ENCODE peak calls at places on chromosome 2, in five cellular contexts. J is SK-N-SH, O is GM12892, N is K562, B is GM12878. A is an unnamed sample.

GRCh38 chr2:219559156-219559915 is 12.0 kb downstream of the OBSL1 start:
- DNase-seq in B (no peak), J (no peak), O (no peak), N (no peak), A (no peak)

GRCh38 chr2:48175254-48175653 is 269.0 kb upstream of the FBXO11 start:
- DNase-seq in J (no peak), N (no peak), B (no peak), O (no peak), A (no peak)

GRCh38 chr2:79219383-79219988 is 59.9 kb upstream of the REG3A start:
- DNase-seq in O (peak; percentile 9), B (peak; percentile 8), N (peak; percentile 65), J (peak; percentile 36), A (peak; percentile 17)

GRCh38 chr2:88540346-88540745 is 86.9 kb downstream of the EIF2AK3 start:
- DNase-seq in N (no peak), J (no peak), O (no peak), B (no peak), A (no peak)

GRCh38 chr2:29628882-29629281 is 292.5 kb downstream of the ALK start:
- DNase-seq in O (no peak), J (no peak), B (no peak), N (no peak), A (no peak)

GRCh38 chr2:136032817-136033216 is 47.4 kb upstream of the DARS1 start:
- DNase-seq in B (no peak), N (no peak), J (no peak), O (no peak), A (no peak)

GRCh38 chr2:237474931-237475703 is 11.9 kb upstream of the MLPH start:
- DNase-seq in J (peak; percentile 99), O (peak; percentile 90), B (no peak), N (peak; percentile 70), A (peak; percentile 92)

GRCh38 chr2:231565915-231566594 is 26.6 kb upstream of the TEX44 start:
- DNase-seq in B (no peak), N (no peak), J (peak; percentile 44), O (no peak), A (no peak)

GRCh38 chr2:28343971-28344715 is 48.5 kb upstream of the FOSL2 start:
- DNase-seq in O (no peak), B (no peak), N (no peak), J (no peak), A (no peak)

GRCh38 chr2:19733951-19734425 is 167.8 kb downstream of the TTC32 start:
- DNase-seq in J (no peak), N (no peak), B (no peak), O (no peak), A (no peak)

GRCh38 chr2:165513479-165513878 is 44.0 kb downstream of the CSRNP3 start:
- DNase-seq in J (no peak), B (no peak), O (no peak), N (no peak), A (no peak)

GRCh38 chr2:64945973-64946736 is 43.0 kb upstream of the SLC1A4 start:
- DNase-seq in J (no peak), N (no peak), B (peak; percentile 79), O (peak; percentile 73), A (peak; percentile 61)

GRCh38 chr2:28765316-28765715 is 13.7 kb downstream of the PPP1CB start:
- DNase-seq in J (no peak), N (no peak), O (no peak), B (no peak), A (no peak)

GRCh38 chr2:168896783-168897182 is 4.3 kb upstream of the G6PC2 start:
- DNase-seq in N (no peak), J (no peak), B (no peak), O (no peak), A (no peak)

GRCh38 chr2:173647681-173648350 is 293.1 kb downstream of the CDCA7 start:
- DNase-seq in O (no peak), J (no peak), N (no peak), B (no peak), A (no peak)

GRCh38 chr2:173649527-173650219 is 295.0 kb downstream of the CDCA7 start:
- DNase-seq in B (no peak), N (no peak), O (no peak), J (no peak), A (no peak)

GRCh38 chr2:173651891-173652290 is 297.2 kb downstream of the CDCA7 start:
- DNase-seq in J (no peak), O (no peak), N (no peak), B (no peak), A (no peak)

GRCh38 chr2:173652311-173652710 is 297.6 kb downstream of the CDCA7 start:
- DNase-seq in B (no peak), N (no peak), O (no peak), J (no peak), A (no peak)

DNA sequence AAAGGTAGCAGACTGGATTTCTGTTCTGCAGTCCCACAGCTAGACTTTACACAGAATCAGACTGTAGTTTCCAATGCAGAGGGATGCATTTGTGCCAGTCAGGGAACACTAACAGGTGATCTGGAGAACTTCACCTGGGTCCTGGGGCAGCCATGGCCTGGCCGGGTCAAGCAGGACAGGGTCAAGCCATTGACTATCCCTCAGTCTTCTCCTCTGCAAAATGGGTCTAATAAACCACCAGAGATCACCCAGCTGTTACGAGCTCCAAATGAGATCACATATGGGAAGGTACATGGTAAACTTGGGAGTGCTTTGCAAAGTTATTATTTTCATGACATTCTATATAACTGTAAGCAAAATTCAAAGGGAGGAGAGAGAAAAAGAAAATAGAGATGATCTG is 294.1 kb downstream of the CDCA7 start:
- DNase-seq in J (no peak), O (no peak), B (no peak), N (no peak), A (no peak)
- TF ChIP-seq TAF1 in J (no peak), O (no peak), B (no peak), N (no peak), A (no peak)

GRCh38 chr2:10367472-10368439 is 65.1 kb downstream of the HPCAL1 start:
- DNase-seq in B (no peak), J (no peak), N (no peak), O (no peak), A (no peak)

GRCh38 chr2:10368491-10369231 is 66.0 kb downstream of the HPCAL1 start:
- DNase-seq in O (no peak), N (no peak), B (no peak), J (no peak), A (no peak)

GRCh38 chr2:10369269-10370255 is 66.9 kb downstream of the HPCAL1 start:
- DNase-seq in O (no peak), J (no peak), B (no peak), N (peak; percentile 90), A (no peak)

GRCh38 chr2:10363861-10364610 is 61.3 kb downstream of the HPCAL1 start:
- DNase-seq in B (no peak), O (no peak), N (no peak), J (no peak), A (no peak)

DNA sequence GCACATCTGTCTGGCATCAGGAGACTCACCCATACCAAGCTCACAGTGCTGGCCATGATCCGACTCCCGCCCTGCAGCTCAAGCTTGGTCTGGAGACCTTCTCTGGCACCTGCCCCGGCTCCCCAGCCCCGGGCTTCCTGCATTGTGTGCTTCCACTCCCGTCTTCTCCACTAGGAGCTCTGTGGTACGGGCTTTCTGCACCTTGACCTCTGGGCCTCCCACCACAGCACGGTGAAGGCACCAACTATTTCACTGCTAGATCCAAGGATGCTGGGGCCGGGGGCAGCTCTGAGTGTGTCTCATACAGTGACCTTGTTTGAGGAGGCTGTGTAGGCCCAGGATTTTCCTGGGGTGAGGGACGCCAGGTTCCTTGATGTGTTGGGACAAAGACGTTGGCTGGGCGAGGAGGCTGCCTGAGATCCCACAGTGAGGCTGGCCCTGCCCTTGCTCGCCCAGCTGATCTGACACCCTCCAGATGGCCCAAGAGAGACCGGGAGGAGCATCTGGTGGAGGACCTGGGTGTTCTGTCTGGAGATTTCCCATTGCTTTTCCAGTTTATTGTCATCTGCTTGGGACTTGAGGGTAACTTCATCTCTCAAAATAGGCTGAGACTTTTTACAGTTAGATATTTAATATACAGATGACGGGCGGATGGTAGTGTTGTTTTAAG is 64.0 kb downstream of the HPCAL1 start:
- DNase-seq in B (no peak), J (peak; percentile 78), O (no peak), N (no peak), A (no peak)
- TF ChIP-seq TAF1 in B (no peak), J (no peak), O (no peak), N (no peak), A (no peak)

GRCh38 chr2:51301376-51301775 is 269.4 kb upstream of the NRXN1 start:
- DNase-seq in J (no peak), B (no peak), N (no peak), O (no peak), A (no peak)

GRCh38 chr2:51304341-51304740 is 272.4 kb upstream of the NRXN1 start:
- DNase-seq in J (no peak), N (no peak), B (no peak), O (no peak), A (no peak)
- TF ChIP-seq TAF1 in J (no peak), N (no peak), B (no peak), O (no peak), A (no peak)

GRCh38 chr2:122868626-122869275 is 1113.3 kb downstream of the TSN start:
- DNase-seq in N (no peak), J (no peak), B (no peak), O (no peak), A (no peak)

GRCh38 chr2:122864728-122865127 is 1109.3 kb downstream of the TSN start:
- DNase-seq in J (no peak), N (no peak), B (no peak), O (no peak), A (no peak)

GRCh38 chr2:122863516-122863915 is 1108.1 kb downstream of the TSN start:
- DNase-seq in N (no peak), O (no peak), B (peak; percentile 38), J (no peak), A (no peak)

DNA sequence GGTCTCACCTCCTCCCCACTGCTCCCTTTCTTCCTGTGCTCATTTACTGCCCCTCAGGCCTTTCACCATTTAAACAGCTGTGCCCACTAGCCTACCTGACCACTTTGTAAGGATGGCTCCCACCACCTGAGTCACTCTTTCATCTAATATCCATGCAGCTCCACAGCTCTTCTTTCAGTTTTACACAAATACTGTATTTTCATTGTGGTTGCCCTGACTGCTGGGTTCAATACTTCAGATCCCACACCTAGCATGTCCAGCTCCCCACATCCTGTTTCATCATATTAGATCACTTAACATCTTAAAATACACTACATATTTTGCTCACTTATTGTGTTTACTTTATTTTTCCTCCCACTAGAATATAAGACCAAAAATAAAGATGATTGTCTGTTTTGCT is 1110.6 kb downstream of the TSN start:
- DNase-seq in J (no peak), O (no peak), B (peak; percentile 15), N (no peak), A (no peak)
- TF ChIP-seq TAF1 in J (no peak), O (no peak), B (no peak), N (no peak), A (no peak)

DNA sequence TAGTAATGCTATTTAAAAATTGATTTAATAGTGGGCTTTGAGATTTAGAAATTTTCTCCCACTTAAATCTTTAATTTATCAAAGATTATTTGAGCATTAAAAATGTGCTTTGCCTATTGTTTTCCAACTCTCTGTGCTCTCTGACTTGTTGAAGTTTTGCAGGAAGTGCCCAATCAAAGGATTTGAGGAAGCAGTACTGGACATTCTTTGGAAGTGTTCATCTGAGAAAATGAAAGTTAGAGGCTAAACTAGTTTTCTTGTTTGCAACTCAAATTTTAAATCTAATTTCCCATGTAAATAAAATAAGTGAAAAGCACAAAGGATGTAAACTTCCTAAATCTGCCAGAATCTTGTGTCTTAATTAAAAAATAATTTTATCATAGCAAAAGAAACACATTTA is 89.1 kb downstream of the CAMKMT start:
- DNase-seq in J (no peak), B (no peak), O (no peak), N (no peak), A (no peak)
- TF ChIP-seq TAF1 in J (no peak), B (no peak), O (no peak), N (no peak), A (no peak)

A was measured in GM12891.